ENCODE peak calls at places on chromosome 1, in four cellular contexts. One of them, this sample, is unnamed.

GRCh38 chr1:222240536-222241181 is 307.2 kb downstream of the HHIPL2 start:
- DNase-seq in A549: no peak
- DNase-seq in K562: no peak
- DNase-seq in HepG2: no peak
- DNase-seq in this sample: no peak

GRCh38 chr1:223776075-223776814 is 63.9 kb downstream of the CAPN2 start:
- DNase-seq in A549: no peak
- DNase-seq in K562: no peak
- DNase-seq in HepG2: no peak
- DNase-seq in this sample: no peak

GRCh38 chr1:207181838-207182237 is 77.8 kb downstream of the C4BPA start:
- DNase-seq in HepG2: no peak
- DNase-seq in A549: no peak
- DNase-seq in K562: no peak
- DNase-seq in this sample: no peak

GRCh38 chr1:235679005-235679404 is 29.4 kb upstream of the GNG4 start:
- DNase-seq in HepG2: peak; percentile 45
- DNase-seq in A549: no peak
- DNase-seq in K562: no peak
- DNase-seq in this sample: no peak

GRCh38 chr1:12591267-12591938 is 26.6 kb downstream of the DHRS3 start:
- DNase-seq in HepG2: no peak
- DNase-seq in K562: no peak
- DNase-seq in A549: no peak
- DNase-seq in this sample: no peak

GRCh38 chr1:181087400-181087901 is 1.0 kb upstream of the IER5 start:
- DNase-seq in A549: no peak
- DNase-seq in HepG2: no peak
- DNase-seq in K562: peak; percentile 37
- DNase-seq in this sample: no peak

GRCh38 chr1:218660678-218661053 is 315.5 kb downstream of the TGFB2 start:
- DNase-seq in A549: peak; percentile 25
- DNase-seq in HepG2: no peak
- DNase-seq in K562: no peak
- DNase-seq in this sample: no peak

GRCh38 chr1:36836196-36836883 is 198.0 kb downstream of the GRIK3 start:
- DNase-seq in K562: no peak
- DNase-seq in A549: no peak
- DNase-seq in HepG2: no peak
- DNase-seq in this sample: no peak

GRCh38 chr1:27993241-27993640 is 33.5 kb downstream of the XKR8 start:
- DNase-seq in K562: no peak
- DNase-seq in HepG2: no peak
- DNase-seq in A549: no peak
- DNase-seq in this sample: no peak

GRCh38 chr1:11065796-11066195 is 6.0 kb upstream of the SRM start:
- DNase-seq in A549: no peak
- DNase-seq in HepG2: no peak
- DNase-seq in K562: no peak
- DNase-seq in this sample: no peak

GRCh38 chr1:114032271-114033218 is 53.3 kb downstream of the OLFML3 start:
- DNase-seq in A549: peak; percentile 28
- DNase-seq in K562: no peak
- DNase-seq in HepG2: no peak
- DNase-seq in this sample: peak; percentile 43

GRCh38 chr1:43137445-43138052 is 34.5 kb downstream of the EBNA1BP2 start:
- DNase-seq in A549: no peak
- DNase-seq in HepG2: no peak
- DNase-seq in K562: no peak
- DNase-seq in this sample: no peak

GRCh38 chr1:16088996-16089395 is 15.5 kb upstream of the FAM131C start:
- DNase-seq in A549: no peak
- DNase-seq in K562: peak; percentile 48
- DNase-seq in HepG2: no peak
- DNase-seq in this sample: no peak

GRCh38 chr1:34529935-34530859 is 224.7 kb upstream of the GJB5 start:
- DNase-seq in HepG2: no peak
- DNase-seq in A549: no peak
- DNase-seq in K562: no peak
- DNase-seq in this sample: no peak

GRCh38 chr1:60376196-60376595 is 302.6 kb upstream of the C1orf87 start:
- DNase-seq in K562: no peak
- DNase-seq in A549: no peak
- DNase-seq in HepG2: no peak
- DNase-seq in this sample: no peak

GRCh38 chr1:86992790-86993189 is 78.4 kb downstream of the HS2ST1 start:
- DNase-seq in K562: no peak
- DNase-seq in A549: no peak
- DNase-seq in HepG2: no peak
- DNase-seq in this sample: no peak

GRCh38 chr1:101365881-101366280 is 129.1 kb downstream of the S1PR1 start:
- DNase-seq in K562: no peak
- DNase-seq in A549: no peak
- DNase-seq in HepG2: no peak
- DNase-seq in this sample: no peak

GRCh38 chr1:22969224-22969829 is 3.3 kb downstream of the LACTBL1 start:
- DNase-seq in K562: no peak
- DNase-seq in HepG2: no peak
- DNase-seq in A549: no peak
- DNase-seq in this sample: no peak

GRCh38 chr1:208934933-208935332 is 648.6 kb upstream of the CAMK1G start:
- DNase-seq in K562: no peak
- DNase-seq in A549: no peak
- DNase-seq in HepG2: no peak
- DNase-seq in this sample: no peak

GRCh38 chr1:173447224-173447623 is 29.9 kb upstream of the PRDX6 start:
- DNase-seq in A549: no peak
- DNase-seq in K562: no peak
- DNase-seq in HepG2: no peak
- DNase-seq in this sample: no peak

GRCh38 chr1:67908260-67908936 is 75.1 kb upstream of the GNG12 start:
- DNase-seq in A549: no peak
- DNase-seq in HepG2: no peak
- DNase-seq in K562: no peak
- DNase-seq in this sample: no peak

GRCh38 chr1:156146006-156146748 is 7.2 kb upstream of the SEMA4A start:
- DNase-seq in K562: peak; percentile 66
- DNase-seq in A549: peak; percentile 76
- DNase-seq in HepG2: peak; percentile 86
- DNase-seq in this sample: no peak

GRCh38 chr1:8356256-8357209 is 38.6 kb downstream of the SLC45A1 start:
- DNase-seq in K562: no peak
- DNase-seq in A549: no peak
- DNase-seq in HepG2: no peak
- DNase-seq in this sample: no peak

GRCh38 chr1:60904079-60904852 is 178.1 kb upstream of the NFIA start:
- DNase-seq in K562: no peak
- DNase-seq in HepG2: no peak
- DNase-seq in A549: no peak
- DNase-seq in this sample: no peak

GRCh38 chr1:206566976-206567375 is 45.3 kb downstream of the EIF2D start:
- DNase-seq in A549: no peak
- DNase-seq in K562: no peak
- DNase-seq in HepG2: no peak
- DNase-seq in this sample: no peak

GRCh38 chr1:107009286-107009685 is 47.2 kb upstream of the PRMT6 start:
- DNase-seq in A549: no peak
- DNase-seq in K562: no peak
- DNase-seq in HepG2: no peak
- DNase-seq in this sample: no peak

GRCh38 chr1:244874974-244875579 is 10.7 kb upstream of the HNRNPU start:
- DNase-seq in HepG2: no peak
- DNase-seq in K562: no peak
- DNase-seq in A549: no peak
- DNase-seq in this sample: peak; percentile 80

GRCh38 chr1:240217398-240217797 is 125.7 kb downstream of the FMN2 start:
- DNase-seq in K562: no peak
- DNase-seq in A549: no peak
- DNase-seq in HepG2: no peak
- DNase-seq in this sample: no peak

GRCh38 chr1:115706774-115707425 is 61.6 kb downstream of the CASQ2 start:
- DNase-seq in A549: no peak
- DNase-seq in K562: peak; percentile 67
- DNase-seq in HepG2: peak; percentile 42
- DNase-seq in this sample: no peak

GRCh38 chr1:201013991-201014815 is 9.3 kb downstream of the KIF21B start:
- DNase-seq in K562: peak; percentile 62
- DNase-seq in HepG2: no peak
- DNase-seq in A549: no peak
- DNase-seq in this sample: peak; percentile 46

GRCh38 chr1:155479205-155479604 is 83.4 kb downstream of the ASH1L start:
- DNase-seq in HepG2: no peak
- DNase-seq in K562: no peak
- DNase-seq in A549: no peak
- DNase-seq in this sample: no peak

GRCh38 chr1:102593276-102593675 is 515.0 kb downstream of the COL11A1 start:
- DNase-seq in HepG2: no peak
- DNase-seq in K562: no peak
- DNase-seq in A549: no peak
- DNase-seq in this sample: no peak

GRCh38 chr1:35431173-35431599 is 126.0 kb downstream of the KIAA0319L start:
- DNase-seq in A549: no peak
- DNase-seq in HepG2: no peak
- DNase-seq in K562: no peak
- DNase-seq in this sample: no peak

GRCh38 chr1:211650922-211651303 is 24.5 kb downstream of the NEK2 start:
- DNase-seq in A549: no peak
- DNase-seq in HepG2: no peak
- DNase-seq in K562: no peak
- DNase-seq in this sample: no peak

GRCh38 chr1:234281826-234282489 is 91.3 kb upstream of the COA6 start:
- DNase-seq in K562: no peak
- DNase-seq in A549: no peak
- DNase-seq in HepG2: no peak
- DNase-seq in this sample: no peak
- TF ChIP-seq NR3C1 in K562: no peak
- TF ChIP-seq NR3C1 in A549: no peak
- TF ChIP-seq NR3C1 in HepG2: no peak
- TF ChIP-seq NR3C1 in this sample: no peak

GRCh38 chr1:110243146-110243545 is 33.0 kb downstream of the KCNC4 start:
- DNase-seq in A549: no peak
- DNase-seq in K562: no peak
- DNase-seq in HepG2: no peak
- DNase-seq in this sample: no peak

GRCh38 chr1:110241516-110241915 is 31.4 kb downstream of the KCNC4 start:
- DNase-seq in HepG2: no peak
- DNase-seq in A549: no peak
- DNase-seq in K562: no peak
- DNase-seq in this sample: no peak

GRCh38 chr1:110242731-110243130 is 32.6 kb downstream of the KCNC4 start:
- DNase-seq in A549: no peak
- DNase-seq in K562: no peak
- DNase-seq in HepG2: no peak
- DNase-seq in this sample: no peak

GRCh38 chr1:110242062-110242461 is 31.9 kb downstream of the KCNC4 start:
- DNase-seq in A549: no peak
- DNase-seq in K562: no peak
- DNase-seq in HepG2: no peak
- DNase-seq in this sample: peak; percentile 28

GRCh38 chr1:110243581-110243980 is 33.5 kb downstream of the KCNC4 start:
- DNase-seq in HepG2: no peak
- DNase-seq in K562: no peak
- DNase-seq in A549: no peak
- DNase-seq in this sample: peak; percentile 31
- TF ChIP-seq NR3C1 in HepG2: no peak
- TF ChIP-seq NR3C1 in K562: no peak
- TF ChIP-seq NR3C1 in A549: no peak
- TF ChIP-seq NR3C1 in this sample: no peak

GRCh38 chr1:41498809-41499208 is 14.3 kb upstream of the EDN2 start:
- DNase-seq in K562: no peak
- DNase-seq in HepG2: no peak
- DNase-seq in A549: no peak
- DNase-seq in this sample: no peak
- TF ChIP-seq NR3C1 in K562: no peak
- TF ChIP-seq NR3C1 in HepG2: no peak
- TF ChIP-seq NR3C1 in A549: no peak
- TF ChIP-seq NR3C1 in this sample: no peak

DNA sequence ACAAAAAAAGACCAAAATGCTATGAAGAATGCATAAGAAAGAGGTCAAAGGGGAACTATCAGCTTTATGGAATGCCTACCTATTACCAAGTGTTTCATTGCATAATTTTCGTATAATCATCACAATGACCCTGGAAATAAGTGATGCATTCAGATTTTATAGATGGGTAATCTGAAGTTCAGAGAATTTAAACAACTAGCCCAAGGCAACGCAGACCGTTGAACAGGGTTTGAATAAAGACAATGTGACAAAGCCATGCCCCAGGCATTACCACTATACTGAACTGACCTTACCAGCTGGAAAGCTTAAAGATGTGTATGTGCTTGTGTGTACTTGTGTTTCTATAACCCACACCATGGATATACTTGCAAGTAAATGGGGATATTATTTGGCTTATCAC is 827.6 kb upstream of the ADGRL2 start:
- DNase-seq in A549: no peak
- DNase-seq in HepG2: no peak
- DNase-seq in K562: no peak
- DNase-seq in this sample: no peak
- TF ChIP-seq NR3C1 in A549: no peak
- TF ChIP-seq NR3C1 in HepG2: no peak
- TF ChIP-seq NR3C1 in K562: no peak
- TF ChIP-seq NR3C1 in this sample: no peak

GRCh38 chr1:24914226-24915069 is 15.6 kb downstream of the RUNX3 start:
- DNase-seq in HepG2: peak; percentile 53
- DNase-seq in A549: no peak
- DNase-seq in K562: no peak
- DNase-seq in this sample: no peak
- TF ChIP-seq NR3C1 in HepG2: no peak
- TF ChIP-seq NR3C1 in A549: no peak
- TF ChIP-seq NR3C1 in K562: no peak
- TF ChIP-seq NR3C1 in this sample: no peak

This sample was measured in WTC11.